ENCODE peak calls at places on chromosome 21, in seven cellular contexts. M, I, R, S, C, U and G are unnamed samples.

GRCh38 chr21:21952566-21952965 is 954.4 kb downstream of the NCAM2 start:
- DNase-seq in I (no peak), M (no peak), C (no peak), R (no peak), U (no peak), S (no peak), G (no peak)

GRCh38 chr21:34367320-34367935 is 3.6 kb downstream of the KCNE2 start:
- DNase-seq in R (peak), M (peak), I (no peak), S (peak), U (peak), C (peak), G (peak)

GRCh38 chr21:28253378-28253777 is 739.3 kb downstream of the LTN1 start:
- DNase-seq in S (peak), C (no peak), U (no peak), I (no peak), R (peak), M (no peak), G (peak)

GRCh38 chr21:18772404-18772803 is 368.8 kb upstream of the TMPRSS15 start:
- DNase-seq in I (no peak), U (no peak), R (peak), C (no peak), S (peak), M (no peak), G (no peak)

GRCh38 chr21:35927262-35927661 is 133.1 kb downstream of the SETD4 start:
- DNase-seq in M (no peak), S (no peak), R (no peak), U (no peak), C (no peak), I (no peak), G (no peak)

GRCh38 chr21:41536076-41536826 is 28.3 kb upstream of the TMPRSS2 start:
- DNase-seq in C (no peak), U (no peak), R (no peak), I (no peak), S (peak), M (no peak), G (no peak)

GRCh38 chr21:16193758-16194606 is 464.2 kb downstream of the USP25 start:
- DNase-seq in M (peak), I (no peak), S (peak), R (peak), C (peak), U (peak), G (peak)

GRCh38 chr21:34983680-34984086 is 65.4 kb downstream of the RUNX1 start:
- DNase-seq in U (no peak), S (peak), I (no peak), M (no peak), R (peak), C (no peak), G (peak)

GRCh38 chr21:34992736-34993135 is 56.4 kb downstream of the RUNX1 start:
- DNase-seq in I (peak), C (no peak), U (peak), S (peak), R (peak), M (no peak), G (no peak)

GRCh38 chr21:36835383-36835795 is 131.1 kb downstream of the HLCS start:
- DNase-seq in S (no peak), U (no peak), I (peak), C (peak), R (no peak), M (no peak), G (no peak)

GRCh38 chr21:27339902-27340301 is 373.0 kb upstream of the ADAMTS5 start:
- DNase-seq in M (no peak), C (no peak), U (no peak), I (no peak), S (no peak), R (peak), G (no peak)

GRCh38 chr21:21345872-21346271 is 347.7 kb downstream of the NCAM2 start:
- DNase-seq in M (no peak), U (no peak), R (no peak), S (no peak), I (no peak), C (no peak), G (no peak)

GRCh38 chr21:35648512-35648911 is 411.8 kb downstream of the SETD4 start:
- DNase-seq in U (no peak), I (no peak), C (no peak), R (no peak), M (no peak), S (peak), G (no peak)

GRCh38 chr21:16942703-16943102 is 570.1 kb upstream of the CXADR start:
- DNase-seq in S (peak), I (no peak), U (no peak), M (no peak), C (peak), R (peak), G (peak)

GRCh38 chr21:41168391-41169257 is 664 bp downstream of the BACE2 start:
- DNase-seq in C (peak), M (peak), I (peak), U (peak), R (peak), S (peak), G (peak)

GRCh38 chr21:14889080-14889805 is 175.6 kb downstream of the NRIP1 start:
- DNase-seq in C (no peak), R (peak), M (no peak), U (no peak), I (no peak), S (peak), G (peak)

GRCh38 chr21:34702341-34702807 is 33.6 kb downstream of the CLIC6 start:
- DNase-seq in S (peak), M (no peak), R (peak), I (peak), C (peak), U (peak), G (peak)

GRCh38 chr21:36768496-36768895 is 69.6 kb downstream of the SIM2 start:
- DNase-seq in S (no peak), C (no peak), I (no peak), R (no peak), U (no peak), M (no peak), G (no peak)

GRCh38 chr21:15051652-15052554 is 12.9 kb downstream of the NRIP1 start:
- DNase-seq in R (peak), U (no peak), I (no peak), S (no peak), M (no peak), C (no peak), G (peak)

GRCh38 chr21:34204021-34204420 is 130.6 kb downstream of the MRPS6 start:
- DNase-seq in U (no peak), I (no peak), S (no peak), R (no peak), M (no peak), C (no peak), G (no peak)

GRCh38 chr21:21831036-21831435 is 832.8 kb downstream of the NCAM2 start:
- DNase-seq in I (no peak), U (no peak), R (no peak), C (no peak), S (no peak), M (no peak), G (no peak)

GRCh38 chr21:37273911-37274690 is 7.0 kb upstream of the VPS26C start:
- DNase-seq in M (no peak), R (no peak), S (no peak), C (no peak), U (no peak), I (no peak), G (no peak)

GRCh38 chr21:14382486-14382834 is 486 bp downstream of the HSPA13 start:
- DNase-seq in R (peak), I (no peak), C (no peak), U (no peak), S (peak), M (no peak), G (peak)

GRCh38 chr21:37758997-37759396 is 157.3 kb downstream of the KCNJ6 start:
- DNase-seq in I (no peak), R (peak), M (peak), U (no peak), C (peak), S (peak), G (peak)

DNA sequence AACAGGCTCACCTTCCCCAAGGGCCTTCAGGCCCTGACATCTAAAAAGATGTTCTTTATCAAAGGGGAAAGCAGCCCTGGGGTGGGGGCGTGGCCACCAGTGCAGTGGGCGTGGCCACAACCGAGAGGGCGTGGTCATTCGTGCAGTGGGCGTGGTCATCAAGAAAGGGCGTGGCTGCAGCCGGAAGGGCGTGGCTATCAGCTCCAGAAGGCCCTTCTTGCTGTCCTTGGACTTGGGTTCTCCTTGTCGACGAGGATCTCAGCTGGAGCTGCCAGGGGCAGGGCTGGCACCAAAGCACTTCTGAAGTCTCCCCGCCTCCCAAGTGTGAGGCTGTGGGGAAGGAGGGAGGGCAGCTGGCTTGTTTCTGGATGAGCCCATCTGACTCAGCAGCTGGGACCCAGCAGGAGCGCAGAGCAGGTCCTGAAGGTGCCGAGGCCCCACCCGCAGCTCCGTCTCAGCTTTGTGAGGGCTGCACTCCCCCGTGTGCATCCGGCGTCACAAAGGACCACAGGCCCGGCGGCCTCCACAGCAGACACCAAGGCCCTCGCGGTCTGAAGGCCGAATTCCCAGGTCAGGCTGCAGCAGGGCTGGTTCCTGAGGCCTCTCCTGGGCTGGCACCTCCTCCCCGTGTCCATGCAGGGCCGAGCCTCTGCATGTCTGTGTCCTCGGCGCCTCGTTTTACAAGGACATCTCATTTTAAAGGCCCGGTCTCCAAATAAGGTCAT is 12.8 kb downstream of the PDE9A start:
- DNase-seq in R (no peak), I (no peak), M (peak), U (no peak), C (peak), S (no peak), G (no peak)
- H3K4me3 ChIP-seq in R (no peak), I (no peak), M (no peak), U (no peak), C (no peak), S (no peak), G (no peak)

DNA sequence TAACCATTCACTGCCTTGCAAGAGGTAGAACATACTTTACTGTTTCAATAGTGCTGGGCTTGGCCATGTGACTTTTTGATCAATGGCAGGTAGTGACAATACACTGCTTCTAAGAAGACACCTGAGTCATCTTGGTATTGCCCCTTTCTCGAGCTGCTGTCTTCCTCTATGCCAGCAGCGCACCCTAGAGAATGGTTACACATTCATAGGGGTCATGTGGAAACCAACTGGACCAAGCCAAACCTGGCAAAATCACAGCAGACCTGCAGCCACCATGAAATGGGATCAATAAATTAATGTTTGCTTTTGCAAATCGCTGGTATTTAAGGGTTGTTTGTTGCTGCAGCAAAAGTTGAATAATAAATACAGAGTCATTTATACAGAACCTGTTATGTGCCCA is 122.3 kb downstream of the GRIK1 start:
- DNase-seq in S (no peak), R (no peak), I (no peak), C (no peak), M (no peak), U (no peak), G (no peak)
- TF ChIP-seq CTCF in S (no peak), R (no peak), I (no peak), C (no peak), M (no peak), U (no peak), G (no peak)

GRCh38 chr21:43735236-43736091 is 16.5 kb downstream of the PDXK start:
- DNase-seq in I (no peak), M (no peak), U (no peak), S (no peak), C (no peak), R (no peak), G (no peak)
- H3K4me3 ChIP-seq in I (no peak), M (no peak), U (no peak), S (no peak), C (no peak), R (no peak), G (no peak)

DNA sequence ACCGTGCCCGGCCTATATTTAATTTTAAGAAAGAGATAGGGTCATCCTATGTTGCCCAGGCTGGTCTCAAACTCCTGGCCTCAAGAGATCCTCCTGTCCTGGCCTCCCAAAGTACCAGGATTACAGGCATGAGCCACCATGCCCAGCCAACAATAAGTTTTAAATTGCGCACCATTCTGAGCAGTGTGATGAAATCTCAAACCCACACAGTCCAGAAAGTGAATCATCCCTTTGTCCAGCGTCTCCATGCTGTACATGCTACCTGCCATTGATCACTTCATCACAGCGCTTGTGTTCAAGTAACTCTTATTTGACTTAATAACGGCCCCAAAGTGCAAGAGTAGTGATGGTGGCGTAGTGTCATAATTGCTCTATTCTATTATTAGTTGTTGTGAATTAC is 75.4 kb downstream of the APP start:
- DNase-seq in R (no peak), S (peak), I (no peak), M (no peak), C (no peak), U (no peak), G (no peak)
- TF ChIP-seq CTCF in R (no peak), S (no peak), I (no peak), M (no peak), C (no peak), U (no peak), G (no peak)

GRCh38 chr21:31644648-31645047 is 14.8 kb upstream of the SOD1 start:
- DNase-seq in M (no peak), I (no peak), U (no peak), R (no peak), C (peak), S (no peak), G (no peak)
- H3K4me3 ChIP-seq in M (no peak), I (no peak), U (no peak), R (no peak), C (no peak), S (no peak), G (no peak)

DNA sequence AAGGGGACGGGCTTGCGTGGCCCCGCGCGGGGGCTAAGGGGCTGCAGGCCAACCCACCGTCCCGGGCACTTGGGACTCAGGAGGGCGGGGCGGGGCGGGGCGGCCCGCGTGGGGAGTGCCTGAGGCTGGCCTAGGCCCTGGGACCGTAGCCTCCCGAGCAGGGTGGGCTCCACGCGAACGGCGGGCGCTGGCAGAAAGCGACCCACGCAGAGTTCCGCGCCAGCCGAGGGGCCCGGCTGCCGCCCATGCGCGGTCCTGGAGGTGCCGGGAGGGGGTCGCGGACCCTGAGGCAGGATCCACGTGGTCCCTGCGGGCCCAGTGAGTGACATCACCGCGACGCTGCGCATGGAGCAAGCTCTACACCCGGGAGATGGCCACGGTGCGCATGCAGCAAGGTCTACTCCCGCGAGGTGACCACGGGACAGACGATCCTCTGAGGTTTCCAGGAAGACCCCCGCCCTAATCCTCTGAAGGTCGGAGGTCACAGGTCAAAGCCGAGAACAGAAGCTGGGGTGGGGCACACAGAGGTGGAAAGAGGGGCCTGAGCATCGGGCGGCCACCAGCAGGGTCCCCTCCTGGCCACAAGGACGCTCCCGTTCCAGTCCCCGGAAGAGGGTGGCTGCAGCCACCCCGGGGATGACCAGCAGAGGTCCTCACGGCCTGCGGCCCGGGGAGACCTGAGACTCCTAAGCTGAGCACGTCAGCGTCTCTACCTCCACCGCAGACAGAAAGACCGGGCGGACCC is 13.5 kb upstream of the SLC19A1 start:
- DNase-seq in C (peak), R (peak), U (peak), I (peak), M (peak), S (peak), G (peak)
- TF ChIP-seq CTCF in C (peak), R (peak), U (peak), I (peak), M (peak), S (peak), G (peak)

GRCh38 chr21:42785666-42786427 is 93.5 kb downstream of the WDR4 start:
- DNase-seq in U (no peak), C (no peak), R (no peak), S (no peak), I (no peak), M (no peak), G (no peak)
- H3K4me3 ChIP-seq in U (no peak), C (no peak), R (no peak), S (no peak), I (no peak), M (no peak), G (no peak)

GRCh38 chr21:38869946-38870345 is 64.2 kb downstream of the ETS2 start:
- DNase-seq in S (peak), U (no peak), R (peak), C (no peak), I (no peak), M (no peak), G (peak)
- TF ChIP-seq CTCF in S (peak), U (no peak), R (peak), C (peak), I (no peak), M (no peak), G (no peak)

GRCh38 chr21:40169971-40170370 is 302.7 kb downstream of the PCP4 start:
- DNase-seq in C (no peak), S (no peak), M (no peak), R (no peak), I (no peak), U (no peak), G (no peak)

GRCh38 chr21:40166291-40166843 is 299.1 kb downstream of the PCP4 start:
- DNase-seq in I (no peak), C (peak), U (no peak), R (no peak), M (no peak), S (peak), G (no peak)

GRCh38 chr21:40165671-40166070 is 298.4 kb downstream of the PCP4 start:
- DNase-seq in S (no peak), I (no peak), R (no peak), U (no peak), M (no peak), C (peak), G (no peak)

GRCh38 chr21:40160911-40161310 is 293.7 kb downstream of the PCP4 start:
- DNase-seq in S (no peak), U (no peak), R (no peak), I (no peak), C (peak), M (no peak), G (no peak)

DNA sequence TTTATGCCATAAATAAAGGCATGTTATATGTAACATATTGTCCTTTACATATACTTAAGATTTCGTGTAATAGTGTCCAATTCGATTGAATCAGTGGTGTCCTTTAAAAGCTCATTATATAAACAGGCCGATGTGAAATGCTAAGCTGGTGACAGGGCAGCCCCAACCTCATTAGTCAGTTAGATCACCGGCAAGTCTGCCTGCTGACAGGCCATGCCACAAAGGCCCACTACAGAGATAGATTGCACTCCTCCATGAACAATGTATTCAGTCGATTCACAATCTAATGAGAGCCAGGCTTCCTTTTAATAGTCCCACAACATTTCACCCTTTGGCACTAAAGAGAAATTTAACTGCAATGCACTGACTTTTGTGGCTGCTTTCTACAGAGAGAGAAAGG is 298.0 kb downstream of the PCP4 start:
- DNase-seq in M (no peak), C (no peak), I (no peak), R (no peak), U (no peak), S (no peak), G (no peak)
- H3K4me3 ChIP-seq in M (no peak), C (no peak), I (no peak), R (no peak), U (no peak), S (no peak), G (no peak)